ENCODE peak calls at places on chromosomes 7 and 10, in four cellular contexts. One of them, this sample, is unnamed.

GRCh38 chr7:78751253-78751652 is 702.2 kb downstream of the MAGI2 start:
- DNase-seq in GM23338: no peak
- DNase-seq in GM23248: no peak
- DNase-seq in neural progenitor cell: no peak
- DNase-seq in this sample: no peak

GRCh38 chr10:50561816-50562215 is 61.9 kb downstream of the SGMS1 start:
- DNase-seq in GM23338: peak; percentile 65
- DNase-seq in GM23248: no peak
- DNase-seq in neural progenitor cell: no peak
- DNase-seq in this sample: peak; percentile 33

GRCh38 chr10:107067843-107068242 is 96.7 kb downstream of the SORCS1 start:
- DNase-seq in GM23338: no peak
- DNase-seq in GM23248: no peak
- DNase-seq in neural progenitor cell: no peak
- DNase-seq in this sample: no peak

GRCh38 chr7:64946772-64947171 is 43.7 kb downstream of the ZNF273 start:
- DNase-seq in GM23338: peak; percentile 72
- DNase-seq in GM23248: peak; percentile 15
- DNase-seq in neural progenitor cell: peak; percentile 53
- DNase-seq in this sample: peak; percentile 30

GRCh38 chr7:88106430-88106829 is 113.4 kb downstream of the SRI start:
- DNase-seq in GM23338: no peak
- DNase-seq in GM23248: no peak
- DNase-seq in neural progenitor cell: no peak
- DNase-seq in this sample: no peak

GRCh38 chr7:43590862-43591550 is 8.1 kb downstream of the STK17A start:
- DNase-seq in GM23338: no peak
- DNase-seq in GM23248: no peak
- DNase-seq in neural progenitor cell: no peak
- DNase-seq in this sample: no peak

GRCh38 chr7:45036317-45036716 is 36.3 kb downstream of the CCM2 start:
- DNase-seq in GM23338: no peak
- DNase-seq in GM23248: no peak
- DNase-seq in neural progenitor cell: peak; percentile 39
- DNase-seq in this sample: no peak

GRCh38 chr10:84659497-84660276 is 331.3 kb downstream of the CCSER2 start:
- DNase-seq in GM23338: no peak
- DNase-seq in GM23248: no peak
- DNase-seq in neural progenitor cell: peak; percentile 51
- DNase-seq in this sample: peak; percentile 48

GRCh38 chr7:132095111-132095765 is 481.0 kb downstream of the PLXNA4 start:
- DNase-seq in GM23338: no peak
- DNase-seq in GM23248: no peak
- DNase-seq in neural progenitor cell: no peak
- DNase-seq in this sample: no peak

GRCh38 chr10:58164517-58164916 is 103.2 kb downstream of the IPMK start:
- DNase-seq in GM23338: no peak
- DNase-seq in GM23248: no peak
- DNase-seq in neural progenitor cell: no peak
- DNase-seq in this sample: no peak

GRCh38 chr10:14665304-14665703 is 109.4 kb downstream of the FAM107B start:
- DNase-seq in GM23338: no peak
- DNase-seq in GM23248: peak; percentile 11
- DNase-seq in neural progenitor cell: no peak
- DNase-seq in this sample: peak; percentile 58

GRCh38 chr10:103600956-103601569 is 107.6 kb downstream of the NEURL1 start:
- DNase-seq in GM23338: no peak
- DNase-seq in GM23248: no peak
- DNase-seq in neural progenitor cell: no peak
- DNase-seq in this sample: no peak

GRCh38 chr7:132653364-132653930 is 77.2 kb upstream of the PLXNA4 start:
- DNase-seq in GM23338: no peak
- DNase-seq in GM23248: no peak
- DNase-seq in neural progenitor cell: no peak
- DNase-seq in this sample: no peak

GRCh38 chr10:72124984-72125383 is 36.6 kb upstream of the SPOCK2 start:
- DNase-seq in GM23338: no peak
- DNase-seq in GM23248: peak; percentile 72
- DNase-seq in neural progenitor cell: no peak
- DNase-seq in this sample: no peak

GRCh38 chr10:2897619-2898508 is 169.5 kb upstream of the PFKP start:
- DNase-seq in GM23338: no peak
- DNase-seq in GM23248: peak; percentile 5
- DNase-seq in neural progenitor cell: no peak
- DNase-seq in this sample: no peak

GRCh38 chr7:2416659-2417058 is 13.2 kb downstream of the CHST12 start:
- DNase-seq in GM23338: no peak
- DNase-seq in GM23248: no peak
- DNase-seq in neural progenitor cell: no peak
- DNase-seq in this sample: no peak

GRCh38 chr10:21953585-21954057 is 49.9 kb downstream of the DNAJC1 start:
- DNase-seq in GM23338: peak; percentile 70
- DNase-seq in GM23248: peak; percentile 71
- DNase-seq in neural progenitor cell: peak; percentile 59
- DNase-seq in this sample: peak; percentile 37

GRCh38 chr10:86798030-86798429 is 41.6 kb downstream of the BMPR1A start:
- DNase-seq in GM23338: no peak
- DNase-seq in GM23248: peak; percentile 68
- DNase-seq in neural progenitor cell: no peak
- DNase-seq in this sample: no peak

GRCh38 chr7:74627699-74628411 is 29.7 kb upstream of the GTF2I start:
- DNase-seq in GM23338: peak; percentile 75
- DNase-seq in GM23248: peak; percentile 69
- DNase-seq in neural progenitor cell: peak; percentile 91
- DNase-seq in this sample: peak; percentile 72

GRCh38 chr7:157412021-157412443 is 75.2 kb downstream of the DNAJB6 start:
- DNase-seq in GM23338: no peak
- DNase-seq in GM23248: peak; percentile 96
- DNase-seq in neural progenitor cell: no peak
- DNase-seq in this sample: no peak

GRCh38 chr7:101728128-101728527 is 89.3 kb upstream of the CUX1 start:
- DNase-seq in GM23338: no peak
- DNase-seq in GM23248: no peak
- DNase-seq in neural progenitor cell: peak; percentile 57
- DNase-seq in this sample: no peak

GRCh38 chr7:12094365-12094921 is 116.7 kb upstream of the TMEM106B start:
- DNase-seq in GM23338: peak; percentile 80
- DNase-seq in GM23248: no peak
- DNase-seq in neural progenitor cell: peak; percentile 33
- DNase-seq in this sample: no peak

GRCh38 chr7:128403676-128404075 is 6.1 kb downstream of the IMPDH1 start:
- DNase-seq in GM23338: no peak
- DNase-seq in GM23248: no peak
- DNase-seq in neural progenitor cell: no peak
- DNase-seq in this sample: no peak

GRCh38 chr7:5143106-5143505 is 46.9 kb upstream of the WIPI2 start:
- DNase-seq in GM23338: no peak
- DNase-seq in GM23248: no peak
- DNase-seq in neural progenitor cell: no peak
- DNase-seq in this sample: no peak

GRCh38 chr7:150388709-150389531 is 9.8 kb downstream of the ZNF775 start:
- DNase-seq in GM23338: peak; percentile 70
- DNase-seq in GM23248: peak; percentile 61
- DNase-seq in neural progenitor cell: peak; percentile 52
- DNase-seq in this sample: peak; percentile 81

GRCh38 chr10:25843551-25844170 is 90.4 kb upstream of the MYO3A start:
- DNase-seq in GM23338: no peak
- DNase-seq in GM23248: no peak
- DNase-seq in neural progenitor cell: no peak
- DNase-seq in this sample: no peak

GRCh38 chr7:158432369-158433270 is 155.0 kb downstream of the PTPRN2 start:
- DNase-seq in GM23338: no peak
- DNase-seq in GM23248: no peak
- DNase-seq in neural progenitor cell: no peak
- DNase-seq in this sample: peak; percentile 93

GRCh38 chr7:77199008-77199966 is at the start of gene FGL2:
- DNase-seq in GM23338: peak; percentile 62
- DNase-seq in GM23248: peak; percentile 90
- DNase-seq in neural progenitor cell: peak; percentile 74
- DNase-seq in this sample: peak; percentile 37

GRCh38 chr10:9635691-9636090 is 1382.0 kb upstream of the CELF2 start:
- DNase-seq in GM23338: no peak
- DNase-seq in GM23248: peak; percentile 55
- DNase-seq in neural progenitor cell: no peak
- DNase-seq in this sample: no peak

GRCh38 chr10:9636206-9636605 is 1381.5 kb upstream of the CELF2 start:
- DNase-seq in GM23338: no peak
- DNase-seq in GM23248: no peak
- DNase-seq in neural progenitor cell: no peak
- DNase-seq in this sample: no peak

GRCh38 chr10:9634466-9634865 is 1383.2 kb upstream of the CELF2 start:
- DNase-seq in GM23338: no peak
- DNase-seq in GM23248: peak; percentile 65
- DNase-seq in neural progenitor cell: no peak
- DNase-seq in this sample: no peak
- TF ChIP-seq EZH2phosphoT487 in GM23338: no peak
- TF ChIP-seq EZH2phosphoT487 in GM23248: no peak
- TF ChIP-seq EZH2phosphoT487 in neural progenitor cell: no peak
- TF ChIP-seq EZH2phosphoT487 in this sample: no peak

GRCh38 chr7:25861704-25862253 is 290.2 kb upstream of the NFE2L3 start:
- DNase-seq in GM23338: no peak
- DNase-seq in GM23248: peak; percentile 40
- DNase-seq in neural progenitor cell: no peak
- DNase-seq in this sample: no peak
- H3K4me3 ChIP-seq in GM23338: peak overlapping the region; percentile 11
- H3K4me3 ChIP-seq in GM23248: peak overlapping the region; percentile 80
- H3K4me3 ChIP-seq in neural progenitor cell: peak overlapping the region; percentile 23
- H3K4me3 ChIP-seq in this sample: peak overlapping the region; percentile 4

DNA sequence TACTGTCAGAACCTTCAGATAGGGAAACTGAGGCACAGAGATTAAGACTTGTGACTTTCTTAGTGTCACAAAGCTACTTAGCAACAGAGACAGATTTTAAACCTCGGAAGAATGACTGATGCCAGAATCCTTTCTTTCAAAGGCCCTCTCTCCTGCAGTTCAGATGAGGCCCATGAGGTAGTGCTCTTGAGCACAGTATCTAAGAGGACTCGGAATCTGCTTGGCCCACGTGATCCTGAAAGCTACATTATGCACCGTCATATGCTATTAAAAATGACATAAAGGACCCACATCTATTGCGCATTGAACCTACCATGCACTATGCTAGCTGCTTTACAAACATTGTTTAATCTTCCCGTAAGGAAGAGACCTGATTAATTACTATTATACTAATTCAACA is 355.9 kb downstream of the SFMBT2 start:
- DNase-seq in GM23338: peak; percentile 74
- DNase-seq in GM23248: peak; percentile 36
- DNase-seq in neural progenitor cell: peak; percentile 48
- DNase-seq in this sample: no peak
- TF ChIP-seq EZH2phosphoT487 in GM23338: no peak
- TF ChIP-seq EZH2phosphoT487 in GM23248: no peak
- TF ChIP-seq EZH2phosphoT487 in neural progenitor cell: no peak
- TF ChIP-seq EZH2phosphoT487 in this sample: no peak

DNA sequence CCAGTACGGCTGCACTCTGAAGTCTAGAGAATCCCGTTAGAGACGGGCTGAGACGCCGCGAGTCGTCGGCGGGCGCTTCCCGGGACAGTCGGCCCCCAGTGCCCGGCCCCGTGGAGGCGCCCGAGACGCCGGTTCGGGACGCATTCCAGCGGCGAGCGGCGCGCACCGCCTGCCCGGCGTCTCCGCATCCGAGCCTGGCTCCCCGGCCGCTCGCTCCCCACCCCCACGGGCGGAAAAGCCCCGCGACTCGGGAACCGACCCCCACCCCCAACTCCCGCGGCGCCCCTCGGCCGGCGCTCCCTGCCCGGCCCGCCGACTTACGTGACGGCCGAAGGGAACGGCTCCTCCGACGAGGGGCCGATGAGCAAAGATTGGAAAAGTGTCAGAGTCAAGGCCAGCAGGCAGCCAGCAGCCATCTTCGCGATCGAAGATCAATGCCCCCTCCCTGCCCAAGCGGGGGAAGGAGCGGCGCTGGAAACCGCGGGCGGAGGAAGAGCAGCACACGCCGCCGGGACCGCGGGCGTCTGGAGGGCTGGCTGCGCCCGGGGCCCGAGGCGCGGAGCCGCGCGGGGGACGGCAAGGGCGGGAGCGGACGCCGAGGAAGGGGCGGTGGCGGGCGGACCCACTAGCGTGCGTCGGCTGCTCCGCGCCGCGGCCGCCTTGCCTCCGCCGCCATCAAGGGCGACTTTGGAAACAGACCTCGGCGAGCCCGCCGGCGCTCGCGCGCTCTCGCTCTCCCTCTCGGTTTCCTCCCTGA is at the start of gene CACNA2D1:
- DNase-seq in GM23338: peak; percentile 60
- DNase-seq in GM23248: peak; percentile 72
- DNase-seq in neural progenitor cell: peak; percentile 83
- DNase-seq in this sample: peak; percentile 46
- H3K4me3 ChIP-seq in GM23338: peak within 1 kb of the TSS; percentile 63
- H3K4me3 ChIP-seq in GM23248: peak within 1 kb of the TSS; percentile 93
- H3K4me3 ChIP-seq in neural progenitor cell: peak within 1 kb of the TSS; percentile 91
- H3K4me3 ChIP-seq in this sample: peak within 1 kb of the TSS; percentile 75

GRCh38 chr7:7889791-7890568 is 78.6 kb upstream of the GLCCI1 start:
- DNase-seq in GM23338: peak; percentile 26
- DNase-seq in GM23248: peak; percentile 4
- DNase-seq in neural progenitor cell: no peak
- DNase-seq in this sample: no peak
- TF ChIP-seq EZH2phosphoT487 in GM23338: no peak
- TF ChIP-seq EZH2phosphoT487 in GM23248: no peak
- TF ChIP-seq EZH2phosphoT487 in neural progenitor cell: no peak
- TF ChIP-seq EZH2phosphoT487 in this sample: no peak

GRCh38 chr10:100615911-100616310 is 80.2 kb downstream of the HIF1AN start:
- DNase-seq in GM23338: no peak
- DNase-seq in GM23248: no peak
- DNase-seq in neural progenitor cell: no peak
- DNase-seq in this sample: no peak
- H3K4me3 ChIP-seq in GM23338: no peak overlapping the region
- H3K4me3 ChIP-seq in GM23248: no peak overlapping the region
- H3K4me3 ChIP-seq in neural progenitor cell: no peak overlapping the region
- H3K4me3 ChIP-seq in this sample: no peak overlapping the region

GRCh38 chr10:48316236-48316635 is 9.8 kb downstream of the MAPK8 start:
- DNase-seq in GM23338: no peak
- DNase-seq in GM23248: no peak
- DNase-seq in neural progenitor cell: no peak
- DNase-seq in this sample: peak; percentile 24
- TF ChIP-seq EZH2phosphoT487 in GM23338: no peak
- TF ChIP-seq EZH2phosphoT487 in GM23248: no peak
- TF ChIP-seq EZH2phosphoT487 in neural progenitor cell: no peak
- TF ChIP-seq EZH2phosphoT487 in this sample: no peak

DNA sequence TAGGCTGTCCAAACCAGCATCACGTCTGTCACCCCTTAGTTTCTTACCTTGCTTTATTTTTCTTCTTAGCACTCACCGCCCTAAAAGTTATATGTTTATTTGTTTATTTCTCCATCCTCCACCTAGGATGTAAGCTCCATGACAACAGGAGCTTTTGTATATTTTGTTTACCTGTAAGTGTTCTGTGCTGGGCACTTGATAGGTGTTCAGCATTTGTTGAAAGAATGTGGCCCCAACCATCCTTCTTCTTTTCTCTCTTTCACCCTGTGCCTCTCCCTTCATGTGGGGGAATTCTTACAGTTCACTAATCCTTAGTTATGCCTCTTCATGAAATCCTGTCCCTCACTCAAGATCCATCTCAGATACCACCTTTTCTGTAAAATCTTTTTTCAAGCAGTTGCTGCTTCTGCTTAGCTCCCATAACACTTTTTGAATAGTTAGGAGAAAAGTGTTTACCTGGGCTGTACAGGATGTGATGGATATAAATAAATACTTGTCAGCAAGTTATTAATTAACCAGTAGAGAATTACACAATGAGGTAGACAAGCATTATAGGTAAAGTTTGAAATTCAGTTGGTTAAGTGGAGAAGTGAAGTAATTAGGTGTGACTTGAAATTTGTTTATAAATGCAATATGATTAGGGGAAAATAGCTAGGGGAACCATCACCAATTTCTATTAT is 9.7 kb downstream of the AHR start:
- DNase-seq in GM23338: peak; percentile 29
- DNase-seq in GM23248: no peak
- DNase-seq in neural progenitor cell: no peak
- DNase-seq in this sample: no peak
- H3K4me3 ChIP-seq in GM23338: no peak overlapping the region
- H3K4me3 ChIP-seq in GM23248: peak overlapping the region; percentile 86
- H3K4me3 ChIP-seq in neural progenitor cell: no peak overlapping the region
- H3K4me3 ChIP-seq in this sample: no peak overlapping the region

This sample was measured in hepatocyte.